ENCODE peak calls at places on chromosomes 7 and 10, in five cellular contexts. One of them, this sample, is unnamed. For H3K4me1, the result is how much of the 10 kb centered on the place peaks cover.

GRCh38 chr7:157994319-157994718 is 593.3 kb downstream of the PTPRN2 start:
- DNase-seq in CD8-positive, alpha-beta T cell: no peak
- DNase-seq in upper lobe of right lung: no peak
- DNase-seq in transverse colon: no peak
- DNase-seq in adrenal gland: no peak
- DNase-seq in this sample: no peak

GRCh38 chr10:8052344-8052969 is 2.0 kb upstream of the GATA3 start:
- DNase-seq in transverse colon: no peak
- DNase-seq in CD8-positive, alpha-beta T cell: no peak
- DNase-seq in adrenal gland: no peak
- DNase-seq in upper lobe of right lung: no peak
- DNase-seq in this sample: no peak

GRCh38 chr7:620052-620451 is 100.4 kb upstream of the PDGFA start:
- DNase-seq in transverse colon: peak
- DNase-seq in adrenal gland: no peak
- DNase-seq in upper lobe of right lung: no peak
- DNase-seq in CD8-positive, alpha-beta T cell: no peak
- DNase-seq in this sample: no peak

GRCh38 chr7:29564455-29565185 is 985 bp downstream of the PRR15 start:
- DNase-seq in adrenal gland: peak
- DNase-seq in upper lobe of right lung: peak
- DNase-seq in CD8-positive, alpha-beta T cell: no peak
- DNase-seq in transverse colon: peak
- DNase-seq in this sample: no peak

GRCh38 chr10:71351628-71352319 is 32.7 kb downstream of the SLC29A3 start:
- DNase-seq in CD8-positive, alpha-beta T cell: no peak
- DNase-seq in transverse colon: peak
- DNase-seq in adrenal gland: peak
- DNase-seq in upper lobe of right lung: no peak
- DNase-seq in this sample: no peak

GRCh38 chr7:26187380-26188290 is 12.9 kb downstream of the HNRNPA2B1 start:
- DNase-seq in transverse colon: no peak
- DNase-seq in adrenal gland: no peak
- DNase-seq in CD8-positive, alpha-beta T cell: no peak
- DNase-seq in upper lobe of right lung: no peak
- DNase-seq in this sample: no peak

GRCh38 chr10:93813507-93814465 is 56.0 kb downstream of the LGI1 start:
- DNase-seq in transverse colon: peak
- DNase-seq in upper lobe of right lung: peak
- DNase-seq in adrenal gland: peak
- DNase-seq in CD8-positive, alpha-beta T cell: peak
- DNase-seq in this sample: peak

GRCh38 chr10:86220626-86221025 is 146.0 kb downstream of the GRID1 start:
- DNase-seq in transverse colon: no peak
- DNase-seq in upper lobe of right lung: no peak
- DNase-seq in adrenal gland: no peak
- DNase-seq in CD8-positive, alpha-beta T cell: no peak
- DNase-seq in this sample: no peak

GRCh38 chr7:22443370-22444180 is 56.4 kb downstream of the STEAP1B start:
- DNase-seq in transverse colon: peak
- DNase-seq in upper lobe of right lung: no peak
- DNase-seq in CD8-positive, alpha-beta T cell: no peak
- DNase-seq in adrenal gland: no peak
- DNase-seq in this sample: no peak

GRCh38 chr7:150415161-150416160 is 35.0 kb upstream of the GIMAP8 start:
- DNase-seq in transverse colon: no peak
- DNase-seq in adrenal gland: no peak
- DNase-seq in CD8-positive, alpha-beta T cell: no peak
- DNase-seq in upper lobe of right lung: no peak
- DNase-seq in this sample: no peak

GRCh38 chr7:73738612-73739386 is at the start of gene ABHD11:
- DNase-seq in transverse colon: peak
- DNase-seq in upper lobe of right lung: peak
- DNase-seq in CD8-positive, alpha-beta T cell: peak
- DNase-seq in adrenal gland: peak
- DNase-seq in this sample: peak

GRCh38 chr10:36256166-36256565 is 614.1 kb upstream of the FZD8 start:
- DNase-seq in transverse colon: no peak
- DNase-seq in upper lobe of right lung: no peak
- DNase-seq in adrenal gland: no peak
- DNase-seq in CD8-positive, alpha-beta T cell: no peak
- DNase-seq in this sample: no peak

GRCh38 chr7:47361746-47362215 is 220.1 kb downstream of the TNS3 start:
- DNase-seq in adrenal gland: no peak
- DNase-seq in upper lobe of right lung: no peak
- DNase-seq in transverse colon: peak
- DNase-seq in CD8-positive, alpha-beta T cell: no peak
- DNase-seq in this sample: no peak

GRCh38 chr7:159128767-159129166 is 15.9 kb downstream of the VIPR2 start:
- DNase-seq in transverse colon: no peak
- DNase-seq in adrenal gland: no peak
- DNase-seq in CD8-positive, alpha-beta T cell: no peak
- DNase-seq in upper lobe of right lung: no peak
- DNase-seq in this sample: no peak

DNA sequence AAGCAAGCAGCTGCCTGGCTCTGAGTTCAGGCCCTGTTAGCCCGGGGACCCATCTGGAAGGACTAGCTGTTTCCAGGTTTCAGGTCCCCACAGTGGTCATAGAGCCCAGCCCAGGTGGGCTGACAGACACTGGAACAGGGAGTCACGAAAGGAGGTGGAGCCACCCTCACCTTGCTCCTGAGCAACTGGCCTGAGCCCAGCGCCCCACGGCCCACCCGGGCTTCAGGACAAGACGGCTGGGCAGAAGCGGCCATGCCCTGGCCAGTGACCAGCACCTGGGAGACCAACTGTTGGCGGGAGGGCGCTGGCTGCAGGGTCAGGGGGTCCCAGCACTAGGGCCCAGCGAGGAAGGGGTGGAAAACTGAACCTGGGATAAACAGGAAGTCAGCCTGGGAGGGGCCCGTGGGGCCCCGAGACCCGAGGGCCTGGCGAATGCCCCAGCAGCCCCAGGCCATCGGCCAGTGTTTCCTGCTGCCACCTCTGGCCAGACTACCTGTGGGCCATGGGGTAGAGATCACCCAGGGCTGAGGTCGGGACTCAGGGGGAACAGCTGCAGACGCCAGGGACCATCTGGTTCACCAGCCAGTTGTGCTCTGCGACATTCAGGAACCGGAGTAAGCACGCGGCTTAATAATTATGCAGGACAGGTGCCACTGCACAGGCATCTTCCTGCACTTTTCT is 282.1 kb upstream of the PPP2R2D start:
- DNase-seq in transverse colon: no peak
- DNase-seq in upper lobe of right lung: no peak
- DNase-seq in adrenal gland: no peak
- DNase-seq in CD8-positive, alpha-beta T cell: no peak
- DNase-seq in this sample: no peak
- H3K4me1 ChIP-seq in transverse colon: under half
- H3K4me1 ChIP-seq in upper lobe of right lung: under half
- H3K4me1 ChIP-seq in adrenal gland: under half
- H3K4me1 ChIP-seq in CD8-positive, alpha-beta T cell: under half
- H3K4me1 ChIP-seq in this sample: under half

DNA sequence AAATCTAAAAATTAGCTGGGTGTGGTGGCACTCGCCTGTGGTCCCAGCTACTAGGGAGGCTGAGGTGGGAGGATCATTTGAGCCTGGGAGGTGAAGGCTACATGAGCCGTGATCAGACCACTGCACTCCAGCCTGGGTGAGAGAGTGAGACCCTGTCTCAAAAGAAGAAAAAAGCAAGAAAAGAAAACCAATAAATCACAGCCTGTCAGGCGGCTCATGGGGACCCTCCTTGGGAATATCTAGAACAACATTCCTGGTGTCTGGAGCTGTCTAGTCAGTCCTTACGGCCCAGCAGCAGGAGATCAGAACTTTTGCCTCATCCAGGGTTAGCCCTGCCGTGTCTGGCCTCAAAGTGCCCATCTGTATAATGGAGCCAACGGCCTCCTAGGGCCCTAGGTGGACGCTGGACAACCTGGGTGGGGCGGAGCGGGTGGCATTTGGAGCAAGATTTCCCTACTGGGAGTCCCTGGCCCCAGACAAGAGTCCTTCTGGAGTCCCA is 130.7 kb upstream of the TNRC18 start:
- DNase-seq in adrenal gland: no peak
- DNase-seq in CD8-positive, alpha-beta T cell: no peak
- DNase-seq in upper lobe of right lung: peak
- DNase-seq in transverse colon: no peak
- DNase-seq in this sample: no peak
- H3K4me3 ChIP-seq in adrenal gland: no peak
- H3K4me3 ChIP-seq in CD8-positive, alpha-beta T cell: no peak
- H3K4me3 ChIP-seq in upper lobe of right lung: peak
- H3K4me3 ChIP-seq in transverse colon: no peak
- H3K4me3 ChIP-seq in this sample: no peak

DNA sequence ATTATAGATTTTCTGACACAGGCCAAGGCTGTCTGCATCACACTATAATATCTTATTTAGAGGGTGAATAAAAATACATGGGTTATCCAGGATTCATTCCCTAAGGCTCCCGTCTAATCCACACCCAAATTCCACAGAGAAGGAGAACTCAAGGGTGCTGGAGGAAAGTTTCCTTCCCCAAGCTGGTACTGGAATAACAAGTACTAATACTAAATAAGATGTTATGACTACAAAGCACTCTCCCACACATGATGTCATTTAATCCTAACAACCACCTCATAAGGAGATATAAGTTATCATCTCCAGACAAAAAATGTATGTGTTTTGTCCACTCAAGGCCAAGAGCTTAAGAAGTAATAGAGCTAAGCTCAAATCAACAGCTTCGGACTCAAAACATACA is 53.0 kb downstream of the SNX13 start:
- DNase-seq in transverse colon: no peak
- DNase-seq in upper lobe of right lung: no peak
- DNase-seq in adrenal gland: no peak
- DNase-seq in CD8-positive, alpha-beta T cell: no peak
- DNase-seq in this sample: no peak
- H3K27ac ChIP-seq in transverse colon: no peak
- H3K27ac ChIP-seq in upper lobe of right lung: no peak
- H3K27ac ChIP-seq in adrenal gland: no peak
- H3K27ac ChIP-seq in CD8-positive, alpha-beta T cell: no peak
- H3K27ac ChIP-seq in this sample: no peak

GRCh38 chr7:134820295-134820694 is 40.9 kb downstream of the CALD1 start:
- DNase-seq in adrenal gland: no peak
- DNase-seq in transverse colon: no peak
- DNase-seq in upper lobe of right lung: no peak
- DNase-seq in CD8-positive, alpha-beta T cell: no peak
- DNase-seq in this sample: no peak
- H3K4me1 ChIP-seq in adrenal gland: under half
- H3K4me1 ChIP-seq in transverse colon: under half
- H3K4me1 ChIP-seq in upper lobe of right lung: under half
- H3K4me1 ChIP-seq in CD8-positive, alpha-beta T cell: under half
- H3K4me1 ChIP-seq in this sample: under half

DNA sequence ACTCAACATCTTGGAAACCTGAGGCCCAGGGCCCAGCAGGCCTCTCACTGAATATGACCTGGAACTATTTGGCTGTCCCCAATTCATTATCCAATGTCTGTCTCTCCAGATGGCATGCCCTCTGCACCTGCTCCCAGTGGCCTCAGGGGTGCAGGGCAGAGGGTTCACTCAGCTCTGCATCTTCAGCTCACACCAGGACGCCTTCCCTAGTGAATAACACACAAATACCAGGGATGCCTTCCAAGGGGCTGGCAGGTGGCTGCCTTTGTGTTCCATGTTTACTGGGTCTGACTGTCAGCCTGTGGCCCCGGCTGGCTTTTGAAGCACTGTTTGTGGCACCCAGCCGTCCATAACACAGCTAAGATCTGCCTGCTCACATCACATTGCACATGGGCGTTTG is 590.2 kb upstream of the PFKP start:
- DNase-seq in adrenal gland: no peak
- DNase-seq in upper lobe of right lung: no peak
- DNase-seq in CD8-positive, alpha-beta T cell: no peak
- DNase-seq in transverse colon: no peak
- DNase-seq in this sample: no peak
- H3K4me3 ChIP-seq in adrenal gland: no peak
- H3K4me3 ChIP-seq in upper lobe of right lung: no peak
- H3K4me3 ChIP-seq in CD8-positive, alpha-beta T cell: no peak
- H3K4me3 ChIP-seq in transverse colon: no peak
- H3K4me3 ChIP-seq in this sample: no peak

DNA sequence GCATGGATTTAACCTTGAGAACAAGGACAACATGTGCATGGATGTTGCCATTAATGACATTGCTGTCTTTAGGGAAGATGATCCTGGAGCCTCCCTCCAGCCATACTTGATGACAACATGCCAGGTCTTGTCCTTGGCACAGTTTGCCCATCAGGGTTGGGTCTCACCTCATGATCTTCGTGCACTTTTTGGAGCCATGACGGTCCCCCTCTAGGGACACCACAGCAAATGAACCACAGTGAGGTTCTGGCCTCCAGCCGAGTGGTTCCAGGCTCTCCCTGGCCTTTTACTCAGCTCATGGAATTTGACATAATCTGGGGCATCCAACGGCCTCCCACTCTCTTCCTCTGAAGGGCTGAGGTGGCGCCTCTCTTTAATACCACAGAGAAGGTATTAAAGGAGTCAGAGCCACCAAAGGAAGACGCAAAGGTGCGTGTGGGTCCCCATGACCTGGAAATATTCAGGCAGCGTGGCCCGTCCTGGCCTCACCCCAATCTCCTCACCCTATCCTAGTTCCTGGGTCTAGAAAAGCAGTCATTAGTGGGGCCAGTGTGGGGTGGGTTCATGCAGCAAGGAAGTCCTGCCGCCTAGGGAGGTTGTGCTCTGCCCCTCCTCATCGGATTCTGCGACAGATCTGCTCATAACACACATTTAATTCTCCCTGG is 184.8 kb downstream of the CXCL12 start:
- DNase-seq in CD8-positive, alpha-beta T cell: no peak
- DNase-seq in adrenal gland: no peak
- DNase-seq in transverse colon: no peak
- DNase-seq in upper lobe of right lung: no peak
- DNase-seq in this sample: no peak
- H3K27ac ChIP-seq in CD8-positive, alpha-beta T cell: no peak
- H3K27ac ChIP-seq in adrenal gland: no peak
- H3K27ac ChIP-seq in transverse colon: no peak
- H3K27ac ChIP-seq in upper lobe of right lung: no peak
- H3K27ac ChIP-seq in this sample: no peak

GRCh38 chr10:80500572-80501380 is 36.9 kb upstream of the SH2D4B start:
- DNase-seq in adrenal gland: no peak
- DNase-seq in transverse colon: no peak
- DNase-seq in upper lobe of right lung: peak
- DNase-seq in CD8-positive, alpha-beta T cell: peak
- DNase-seq in this sample: no peak

GRCh38 chr10:80498833-80499671 is 38.6 kb upstream of the SH2D4B start:
- DNase-seq in adrenal gland: peak
- DNase-seq in transverse colon: peak
- DNase-seq in upper lobe of right lung: peak
- DNase-seq in CD8-positive, alpha-beta T cell: peak
- DNase-seq in this sample: no peak

GRCh38 chr10:80498039-80498832 is 39.5 kb upstream of the SH2D4B start:
- DNase-seq in adrenal gland: no peak
- DNase-seq in upper lobe of right lung: no peak
- DNase-seq in transverse colon: no peak
- DNase-seq in CD8-positive, alpha-beta T cell: no peak
- DNase-seq in this sample: no peak

GRCh38 chr10:80496555-80497172 is 41.0 kb upstream of the SH2D4B start:
- DNase-seq in CD8-positive, alpha-beta T cell: no peak
- DNase-seq in adrenal gland: no peak
- DNase-seq in upper lobe of right lung: no peak
- DNase-seq in transverse colon: no peak
- DNase-seq in this sample: no peak

GRCh38 chr10:80497187-80498038 is 40.3 kb upstream of the SH2D4B start:
- DNase-seq in transverse colon: peak
- DNase-seq in adrenal gland: peak
- DNase-seq in upper lobe of right lung: peak
- DNase-seq in CD8-positive, alpha-beta T cell: no peak
- DNase-seq in this sample: no peak
- H3K4me1 ChIP-seq in transverse colon: half or more
- H3K4me1 ChIP-seq in adrenal gland: half or more
- H3K4me1 ChIP-seq in upper lobe of right lung: half or more
- H3K4me1 ChIP-seq in CD8-positive, alpha-beta T cell: half or more
- H3K4me1 ChIP-seq in this sample: half or more

This sample was measured in CD4-positive, alpha-beta memory T cell.